ENCODE peak calls at places on chromosomes 11 and 22, in four cellular contexts. One of them, this sample, is unnamed.
A peak's percentile ranks its signal among the peaks of the same experiment; 100 is the strongest.

GRCh38 chr11:124536520-124536919 is 6.9 kb downstream of the OR8B12 start:
- DNase-seq in IMR-90: peak; percentile 39
- DNase-seq in GM12878: no peak
- DNase-seq in K562: peak; percentile 40
- DNase-seq in this sample: no peak

GRCh38 chr22:42770941-42771647 is 50.4 kb upstream of the A4GALT start:
- DNase-seq in IMR-90: no peak
- DNase-seq in GM12878: no peak
- DNase-seq in K562: no peak
- DNase-seq in this sample: no peak

GRCh38 chr11:119586181-119586580 is 142.8 kb downstream of the NECTIN1 start:
- DNase-seq in GM12878: no peak
- DNase-seq in IMR-90: no peak
- DNase-seq in K562: no peak
- DNase-seq in this sample: no peak

GRCh38 chr11:124608146-124608545 is 3.1 kb upstream of the PANX3 start:
- DNase-seq in K562: peak; percentile 54
- DNase-seq in GM12878: no peak
- DNase-seq in IMR-90: no peak
- DNase-seq in this sample: no peak

GRCh38 chr11:123047265-123047946 is 14.5 kb downstream of the HSPA8 start:
- DNase-seq in K562: no peak
- DNase-seq in GM12878: no peak
- DNase-seq in IMR-90: no peak
- DNase-seq in this sample: no peak

GRCh38 chr11:84333196-84333595 is 1047.0 kb upstream of the CCDC90B start:
- DNase-seq in K562: no peak
- DNase-seq in IMR-90: no peak
- DNase-seq in GM12878: no peak
- DNase-seq in this sample: no peak

GRCh38 chr11:126929186-126930085 is 71.1 kb downstream of the KIRREL3 start:
- DNase-seq in IMR-90: peak; percentile 84
- DNase-seq in GM12878: no peak
- DNase-seq in K562: no peak
- DNase-seq in this sample: no peak

GRCh38 chr11:68296344-68297051 is 15.9 kb upstream of the LRP5 start:
- DNase-seq in GM12878: no peak
- DNase-seq in IMR-90: no peak
- DNase-seq in K562: no peak
- DNase-seq in this sample: no peak

GRCh38 chr22:46537946-46538815 is 761 bp upstream of the CELSR1 start:
- DNase-seq in IMR-90: peak; percentile 27
- DNase-seq in GM12878: no peak
- DNase-seq in K562: no peak
- DNase-seq in this sample: no peak

GRCh38 chr11:12205330-12205729 is 94.9 kb downstream of the MICAL2 start:
- DNase-seq in IMR-90: peak; percentile 87
- DNase-seq in GM12878: no peak
- DNase-seq in K562: no peak
- DNase-seq in this sample: no peak

GRCh38 chr11:65672180-65672860 is 9.6 kb upstream of the RELA start:
- DNase-seq in GM12878: no peak
- DNase-seq in IMR-90: no peak
- DNase-seq in K562: no peak
- DNase-seq in this sample: no peak

GRCh38 chr22:38416621-38417251 is 38.3 kb downstream of the KCNJ4 start:
- DNase-seq in K562: no peak
- DNase-seq in IMR-90: no peak
- DNase-seq in GM12878: no peak
- DNase-seq in this sample: no peak

GRCh38 chr22:36435516-36436415 is 45.7 kb downstream of the TXN2 start:
- DNase-seq in IMR-90: no peak
- DNase-seq in GM12878: peak; percentile 52
- DNase-seq in K562: no peak
- DNase-seq in this sample: no peak

GRCh38 chr22:43183496-43184263 is 3.3 kb downstream of the TTLL12 start:
- DNase-seq in IMR-90: peak; percentile 64
- DNase-seq in GM12878: no peak
- DNase-seq in K562: peak; percentile 94
- DNase-seq in this sample: peak; percentile 72

GRCh38 chr11:8719260-8720190 is 36.9 kb downstream of the RPL27A start:
- DNase-seq in K562: no peak
- DNase-seq in IMR-90: peak; percentile 96
- DNase-seq in GM12878: no peak
- DNase-seq in this sample: peak; percentile 65

GRCh38 chr11:78714539-78714938 is 139.9 kb upstream of the NARS2 start:
- DNase-seq in K562: no peak
- DNase-seq in IMR-90: no peak
- DNase-seq in GM12878: no peak
- DNase-seq in this sample: no peak

GRCh38 chr11:77063861-77064260 is 2.9 kb upstream of the CAPN5 start:
- DNase-seq in K562: no peak
- DNase-seq in IMR-90: no peak
- DNase-seq in GM12878: no peak
- DNase-seq in this sample: no peak

GRCh38 chr11:6928916-6929315 is 2.7 kb downstream of the ZNF215 start:
- DNase-seq in IMR-90: no peak
- DNase-seq in K562: no peak
- DNase-seq in GM12878: no peak
- DNase-seq in this sample: no peak

GRCh38 chr22:44453441-44454112 is 44.5 kb downstream of the RTL6 start:
- DNase-seq in IMR-90: no peak
- DNase-seq in K562: no peak
- DNase-seq in GM12878: no peak
- DNase-seq in this sample: no peak

GRCh38 chr11:113581713-113582112 is 106.5 kb upstream of the DRD2 start:
- DNase-seq in K562: no peak
- DNase-seq in IMR-90: no peak
- DNase-seq in GM12878: no peak
- DNase-seq in this sample: no peak

GRCh38 chr11:128284634-128285033 is 302.7 kb downstream of the ETS1 start:
- DNase-seq in GM12878: no peak
- DNase-seq in K562: no peak
- DNase-seq in IMR-90: no peak
- DNase-seq in this sample: no peak

GRCh38 chr11:95641506-95641905 is 148.1 kb downstream of the FAM76B start:
- DNase-seq in GM12878: peak; percentile 60
- DNase-seq in K562: no peak
- DNase-seq in IMR-90: no peak
- DNase-seq in this sample: no peak

GRCh38 chr11:109877043-109877442 is 216.1 kb upstream of the ZC3H12C start:
- DNase-seq in IMR-90: no peak
- DNase-seq in K562: no peak
- DNase-seq in GM12878: no peak
- DNase-seq in this sample: no peak

GRCh38 chr11:28619870-28620540 is 511.8 kb downstream of the METTL15 start:
- DNase-seq in IMR-90: peak; percentile 83
- DNase-seq in GM12878: no peak
- DNase-seq in K562: no peak
- DNase-seq in this sample: peak; percentile 52
- TF ChIP-seq FOS in IMR-90: peak; percentile 60
- TF ChIP-seq FOS in GM12878: no peak
- TF ChIP-seq FOS in K562: no peak
- TF ChIP-seq FOS in this sample: peak; percentile 68

GRCh38 chr11:18384157-18384641 is 10.2 kb upstream of the LDHA start:
- DNase-seq in IMR-90: peak; percentile 79
- DNase-seq in K562: peak; percentile 69
- DNase-seq in GM12878: peak; percentile 51
- DNase-seq in this sample: peak; percentile 69
- TF ChIP-seq POLR2A in IMR-90: no peak
- TF ChIP-seq POLR2A in K562: peak; percentile 34
- TF ChIP-seq POLR2A in GM12878: peak; percentile 42
- TF ChIP-seq POLR2A in this sample: no peak

GRCh38 chr11:63608353-63609345 is 5.6 kb downstream of the PLAAT3 start:
- DNase-seq in GM12878: no peak
- DNase-seq in IMR-90: peak; percentile 66
- DNase-seq in K562: no peak
- DNase-seq in this sample: no peak
- TF ChIP-seq FOS in GM12878: no peak
- TF ChIP-seq FOS in IMR-90: no peak
- TF ChIP-seq FOS in K562: no peak
- TF ChIP-seq FOS in this sample: no peak

GRCh38 chr11:118265954-118266353 is 1.9 kb upstream of the MPZL2 start:
- DNase-seq in GM12878: no peak
- DNase-seq in K562: no peak
- DNase-seq in IMR-90: no peak
- DNase-seq in this sample: peak; percentile 49

GRCh38 chr11:118267486-118267885 is 3.4 kb upstream of the MPZL2 start:
- DNase-seq in K562: no peak
- DNase-seq in IMR-90: no peak
- DNase-seq in GM12878: no peak
- DNase-seq in this sample: no peak

GRCh38 chr11:118263109-118263508 is 988 bp downstream of the MPZL2 start:
- DNase-seq in IMR-90: no peak
- DNase-seq in K562: no peak
- DNase-seq in GM12878: no peak
- DNase-seq in this sample: peak; percentile 36

GRCh38 chr11:118264568-118265470 is 722 bp upstream of the MPZL2 start:
- DNase-seq in IMR-90: no peak
- DNase-seq in K562: no peak
- DNase-seq in GM12878: no peak
- DNase-seq in this sample: peak; percentile 44

DNA sequence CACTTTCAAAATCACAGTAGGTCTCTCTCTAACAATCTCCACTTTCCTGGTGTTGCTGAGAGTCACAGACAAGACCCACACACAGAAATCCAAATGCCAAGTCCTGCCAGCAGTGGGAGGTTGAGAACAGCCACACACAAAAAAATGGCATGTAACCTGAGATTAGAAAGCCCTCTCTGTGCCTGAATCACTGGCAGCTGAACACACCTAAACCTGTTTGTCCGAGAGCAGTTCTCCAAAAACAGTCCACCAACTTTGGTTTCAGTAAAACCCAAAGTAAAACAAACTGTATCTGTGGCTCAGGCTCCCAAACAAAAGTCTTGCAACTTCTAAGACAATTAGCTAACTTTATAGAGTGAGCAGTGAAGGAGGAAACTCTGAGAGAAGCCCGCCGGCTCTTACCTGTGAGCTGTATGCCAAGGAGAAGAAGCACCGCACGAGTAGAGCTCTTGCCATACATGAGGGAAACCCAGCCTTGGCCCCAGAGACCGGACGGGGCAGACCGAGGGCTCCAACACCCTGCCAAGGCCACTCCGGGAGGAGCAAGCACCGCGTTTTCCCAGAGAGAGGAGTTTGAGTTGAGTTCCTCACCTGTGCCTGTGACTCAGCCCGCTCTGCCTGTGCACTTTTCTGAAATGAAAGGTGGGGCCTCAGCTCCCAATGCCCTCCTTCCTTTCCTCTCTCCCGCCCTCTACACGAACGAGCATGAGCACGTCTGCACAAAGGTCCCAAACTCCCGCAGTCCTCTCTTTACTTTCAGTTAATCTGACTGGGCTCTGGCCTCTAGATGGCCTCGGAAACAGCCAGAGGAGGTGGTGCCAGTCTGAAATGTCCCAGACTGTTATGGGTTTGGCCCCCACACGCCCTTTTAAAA is at the start of gene MPZL2:
- DNase-seq in K562: no peak
- DNase-seq in GM12878: no peak
- DNase-seq in IMR-90: no peak
- DNase-seq in this sample: peak; percentile 57
- TF ChIP-seq POLR2A in K562: no peak
- TF ChIP-seq POLR2A in GM12878: no peak
- TF ChIP-seq POLR2A in IMR-90: no peak
- TF ChIP-seq POLR2A in this sample: peak; percentile 68

GRCh38 chr22:40612291-40612740 is 24.2 kb downstream of the MRTFA start:
- DNase-seq in IMR-90: no peak
- DNase-seq in K562: peak; percentile 50
- DNase-seq in GM12878: no peak
- DNase-seq in this sample: no peak
- TF ChIP-seq FOS in IMR-90: no peak
- TF ChIP-seq FOS in K562: no peak
- TF ChIP-seq FOS in GM12878: no peak
- TF ChIP-seq FOS in this sample: no peak

DNA sequence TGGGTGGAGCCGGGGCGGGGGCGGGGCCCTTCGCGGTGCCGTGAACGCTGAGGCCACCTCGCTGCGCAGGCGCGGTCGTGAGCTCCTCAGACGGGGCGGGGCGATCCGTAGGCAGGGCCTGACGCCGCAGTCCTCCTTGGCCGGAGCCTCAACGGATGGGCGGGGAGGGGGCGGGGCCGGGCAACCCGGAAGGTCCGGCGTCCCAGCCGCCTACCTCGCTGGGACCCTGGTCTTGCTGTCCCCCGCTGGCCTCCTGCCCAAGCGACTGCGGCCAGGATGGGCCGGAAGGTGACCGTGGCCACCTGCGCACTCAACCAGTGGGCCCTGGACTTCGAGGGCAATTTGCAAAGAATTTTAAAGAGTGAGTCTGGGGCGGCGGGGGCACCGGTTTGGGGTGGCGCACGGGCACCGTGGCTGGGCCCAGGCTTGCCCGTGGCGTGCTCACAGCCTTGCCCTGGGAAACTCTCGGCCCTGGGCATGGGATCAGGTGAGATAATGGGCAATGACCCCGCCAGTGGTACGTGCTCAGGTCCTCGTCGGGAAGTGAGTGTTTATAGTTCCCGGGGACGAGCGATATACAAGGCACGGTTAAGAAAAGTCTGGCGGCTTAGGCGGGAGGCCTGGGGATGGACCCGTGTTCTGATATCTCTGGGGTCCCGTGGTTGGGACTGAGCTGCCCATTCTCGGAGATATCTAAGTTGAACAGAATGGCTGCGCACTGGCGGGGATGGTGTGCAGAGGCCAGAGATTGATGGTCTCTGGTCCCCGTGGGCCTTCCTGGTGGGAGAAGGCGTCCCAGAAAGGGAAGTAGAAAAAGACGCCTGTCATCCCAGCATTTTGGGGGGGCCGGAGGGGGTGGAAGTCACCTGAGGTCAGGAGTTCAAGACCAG is at the start of gene NADSYN1:
- DNase-seq in K562: peak; percentile 97
- DNase-seq in IMR-90: peak; percentile 87
- DNase-seq in GM12878: peak; percentile 72
- DNase-seq in this sample: peak; percentile 97
- TF ChIP-seq POLR2A in K562: peak; percentile 78
- TF ChIP-seq POLR2A in IMR-90: peak; percentile 72
- TF ChIP-seq POLR2A in GM12878: peak; percentile 92
- TF ChIP-seq POLR2A in this sample: peak; percentile 79

DNA sequence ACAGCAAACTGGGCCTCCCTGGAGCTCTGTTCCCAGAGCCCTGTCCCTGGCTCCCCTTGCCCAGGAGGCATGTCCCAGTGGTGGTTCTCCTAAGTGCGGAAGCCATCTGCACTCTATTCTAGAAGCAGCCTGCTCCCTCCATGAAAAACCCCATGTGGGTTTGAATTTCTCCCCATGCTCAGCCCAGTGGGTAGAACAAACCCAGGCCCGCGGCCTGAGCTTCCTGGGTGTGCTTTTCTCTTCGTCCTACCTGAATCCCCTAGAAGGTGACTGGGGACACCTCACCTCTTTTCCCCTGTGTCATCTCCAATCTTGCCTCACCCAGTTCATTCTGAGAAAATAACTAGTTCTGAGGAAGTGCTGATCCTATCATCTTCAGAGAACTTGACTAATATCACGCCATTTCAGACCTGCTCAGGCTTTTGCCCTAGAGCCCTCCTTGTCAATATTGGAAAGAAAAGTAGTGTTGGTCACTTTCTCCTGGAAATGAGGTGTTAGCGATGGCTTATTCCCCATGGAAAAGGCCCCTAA is 15.9 kb downstream of the IL10RA start:
- DNase-seq in IMR-90: no peak
- DNase-seq in GM12878: no peak
- DNase-seq in K562: peak; percentile 81
- DNase-seq in this sample: no peak
- TF ChIP-seq FOS in IMR-90: no peak
- TF ChIP-seq FOS in GM12878: no peak
- TF ChIP-seq FOS in K562: no peak
- TF ChIP-seq FOS in this sample: no peak